ENCODE peak calls at places on chromosomes 2 and 18, in four cellular contexts. One of them, this sample, is unnamed.

GRCh38 chr18:32975501-32975900 is 202.7 kb upstream of the KLHL14 start:
- DNase-seq in HCT116: no peak
- DNase-seq in HepG2: no peak
- DNase-seq in K562: no peak
- DNase-seq in this sample: no peak

GRCh38 chr18:79378416-79379250 is 17.1 kb upstream of the NFATC1 start:
- DNase-seq in HCT116: no peak
- DNase-seq in HepG2: no peak
- DNase-seq in K562: peak; percentile 58
- DNase-seq in this sample: peak; percentile 67

GRCh38 chr18:48021273-48021914 is 90.9 kb upstream of the SMAD2 start:
- DNase-seq in HCT116: no peak
- DNase-seq in HepG2: no peak
- DNase-seq in K562: no peak
- DNase-seq in this sample: no peak

GRCh38 chr2:218010838-218011616 is 8.2 kb upstream of the TNS1 start:
- DNase-seq in HCT116: no peak
- DNase-seq in HepG2: no peak
- DNase-seq in K562: no peak
- DNase-seq in this sample: peak; percentile 84

GRCh38 chr2:25521665-25522387 is 151.6 kb downstream of the DTNB start:
- DNase-seq in HCT116: peak; percentile 35
- DNase-seq in HepG2: peak; percentile 72
- DNase-seq in K562: peak; percentile 42
- DNase-seq in this sample: peak; percentile 66

GRCh38 chr2:69272803-69273471 is 114.1 kb downstream of the GFPT1 start:
- DNase-seq in HCT116: no peak
- DNase-seq in HepG2: peak; percentile 90
- DNase-seq in K562: no peak
- DNase-seq in this sample: no peak

GRCh38 chr2:221342388-221342787 is 229.7 kb downstream of the EPHA4 start:
- DNase-seq in HCT116: no peak
- DNase-seq in HepG2: no peak
- DNase-seq in K562: no peak
- DNase-seq in this sample: no peak

GRCh38 chr2:45904931-45905642 is 253.6 kb downstream of the PRKCE start:
- DNase-seq in HCT116: no peak
- DNase-seq in HepG2: no peak
- DNase-seq in K562: no peak
- DNase-seq in this sample: no peak

GRCh38 chr2:120596990-120597594 is 138.6 kb upstream of the GLI2 start:
- DNase-seq in HCT116: no peak
- DNase-seq in HepG2: no peak
- DNase-seq in K562: no peak
- DNase-seq in this sample: no peak

GRCh38 chr18:42436366-42436765 is 481.3 kb downstream of the PIK3C3 start:
- DNase-seq in HCT116: no peak
- DNase-seq in HepG2: no peak
- DNase-seq in K562: no peak
- DNase-seq in this sample: no peak

GRCh38 chr2:9757430-9758287 is 85.6 kb upstream of the TAF1B start:
- DNase-seq in HCT116: no peak
- DNase-seq in HepG2: no peak
- DNase-seq in K562: no peak
- DNase-seq in this sample: no peak

GRCh38 chr2:123040506-123040905 is 984.6 kb upstream of the CNTNAP5 start:
- DNase-seq in HCT116: no peak
- DNase-seq in HepG2: no peak
- DNase-seq in K562: no peak
- DNase-seq in this sample: no peak

DNA sequence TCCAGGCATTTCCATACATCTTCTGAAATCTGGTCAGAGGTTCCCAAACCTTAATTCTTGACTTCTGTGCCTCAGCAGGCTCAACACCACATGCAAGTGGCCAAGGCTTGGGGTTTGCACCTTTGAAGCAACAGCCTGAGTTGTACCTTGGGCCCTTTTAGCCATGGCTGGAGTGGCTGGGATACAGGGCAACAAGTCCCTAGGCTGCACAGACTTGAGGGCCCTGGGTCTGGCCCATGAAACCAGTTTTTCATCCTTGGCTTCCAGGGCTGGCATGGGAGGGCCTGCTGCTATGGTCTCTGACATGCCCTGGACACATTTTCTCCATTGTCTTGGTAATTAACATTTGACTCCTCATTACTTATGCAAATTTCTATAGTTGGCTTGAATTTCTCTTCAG is 988.8 kb upstream of the CNTNAP5 start:
- DNase-seq in HCT116: no peak
- DNase-seq in HepG2: no peak
- DNase-seq in K562: no peak
- DNase-seq in this sample: no peak
- TF ChIP-seq ELF1 in HCT116: no peak
- TF ChIP-seq ELF1 in HepG2: no peak
- TF ChIP-seq ELF1 in K562: no peak
- TF ChIP-seq ELF1 in this sample: no peak

GRCh38 chr2:181771355-181771754 is 91.0 kb upstream of the NEUROD1 start:
- DNase-seq in HCT116: no peak
- DNase-seq in HepG2: no peak
- DNase-seq in K562: no peak
- DNase-seq in this sample: no peak
- TF ChIP-seq ELF1 in HCT116: no peak
- TF ChIP-seq ELF1 in HepG2: no peak
- TF ChIP-seq ELF1 in K562: no peak
- TF ChIP-seq ELF1 in this sample: no peak

DNA sequence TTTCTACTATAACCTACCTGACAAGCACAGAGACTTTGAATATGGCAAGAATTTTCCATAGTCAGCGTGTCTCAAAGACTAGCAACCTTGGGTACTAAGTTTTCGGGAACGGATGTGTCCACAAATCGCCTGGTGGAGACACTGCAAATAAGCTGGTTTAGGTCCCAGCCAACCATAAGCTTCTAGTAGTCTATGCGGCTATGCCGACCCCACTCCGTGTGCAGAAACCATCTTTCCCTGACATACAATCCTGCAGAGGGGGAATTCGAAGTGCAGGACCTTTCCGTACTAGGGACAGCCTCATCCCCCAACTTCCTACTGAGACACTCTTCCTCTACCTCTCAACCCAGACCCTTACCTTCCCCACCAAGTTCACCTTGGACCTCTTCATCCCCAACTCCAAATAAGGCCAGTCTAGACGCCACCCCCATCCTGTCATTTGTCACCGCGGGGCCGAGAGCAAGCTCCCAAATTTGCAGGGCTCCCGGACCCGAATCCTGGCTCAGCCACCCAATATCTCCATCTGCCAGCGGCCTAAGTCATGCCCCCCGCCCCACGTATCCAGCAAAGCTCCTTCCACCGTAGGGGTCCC is 548 bp downstream of the SUCLG1 start:
- DNase-seq in HCT116: no peak
- DNase-seq in HepG2: peak; percentile 49
- DNase-seq in K562: peak; percentile 19
- DNase-seq in this sample: peak; percentile 31
- TF ChIP-seq ELF1 in HCT116: no peak
- TF ChIP-seq ELF1 in HepG2: no peak
- TF ChIP-seq ELF1 in K562: no peak
- TF ChIP-seq ELF1 in this sample: no peak

GRCh38 chr2:64913357-64913869 is 75.8 kb upstream of the SLC1A4 start:
- DNase-seq in HCT116: peak; percentile 53
- DNase-seq in HepG2: peak; percentile 47
- DNase-seq in K562: peak; percentile 37
- DNase-seq in this sample: peak; percentile 20
- TF ChIP-seq ELF1 in HCT116: no peak
- TF ChIP-seq ELF1 in HepG2: peak; percentile 62
- TF ChIP-seq ELF1 in K562: no peak
- TF ChIP-seq ELF1 in this sample: no peak

GRCh38 chr2:71783815-71784214 is 330.5 kb downstream of the DYSF start:
- DNase-seq in HCT116: no peak
- DNase-seq in HepG2: no peak
- DNase-seq in K562: no peak
- DNase-seq in this sample: no peak

GRCh38 chr2:71785550-71785951 is 332.2 kb downstream of the DYSF start:
- DNase-seq in HCT116: no peak
- DNase-seq in HepG2: no peak
- DNase-seq in K562: no peak
- DNase-seq in this sample: peak; percentile 10

GRCh38 chr2:71783215-71783614 is 329.9 kb downstream of the DYSF start:
- DNase-seq in HCT116: no peak
- DNase-seq in HepG2: no peak
- DNase-seq in K562: no peak
- DNase-seq in this sample: no peak

GRCh38 chr2:71786291-71787107 is 333.1 kb downstream of the DYSF start:
- DNase-seq in HCT116: no peak
- DNase-seq in HepG2: no peak
- DNase-seq in K562: no peak
- DNase-seq in this sample: no peak

DNA sequence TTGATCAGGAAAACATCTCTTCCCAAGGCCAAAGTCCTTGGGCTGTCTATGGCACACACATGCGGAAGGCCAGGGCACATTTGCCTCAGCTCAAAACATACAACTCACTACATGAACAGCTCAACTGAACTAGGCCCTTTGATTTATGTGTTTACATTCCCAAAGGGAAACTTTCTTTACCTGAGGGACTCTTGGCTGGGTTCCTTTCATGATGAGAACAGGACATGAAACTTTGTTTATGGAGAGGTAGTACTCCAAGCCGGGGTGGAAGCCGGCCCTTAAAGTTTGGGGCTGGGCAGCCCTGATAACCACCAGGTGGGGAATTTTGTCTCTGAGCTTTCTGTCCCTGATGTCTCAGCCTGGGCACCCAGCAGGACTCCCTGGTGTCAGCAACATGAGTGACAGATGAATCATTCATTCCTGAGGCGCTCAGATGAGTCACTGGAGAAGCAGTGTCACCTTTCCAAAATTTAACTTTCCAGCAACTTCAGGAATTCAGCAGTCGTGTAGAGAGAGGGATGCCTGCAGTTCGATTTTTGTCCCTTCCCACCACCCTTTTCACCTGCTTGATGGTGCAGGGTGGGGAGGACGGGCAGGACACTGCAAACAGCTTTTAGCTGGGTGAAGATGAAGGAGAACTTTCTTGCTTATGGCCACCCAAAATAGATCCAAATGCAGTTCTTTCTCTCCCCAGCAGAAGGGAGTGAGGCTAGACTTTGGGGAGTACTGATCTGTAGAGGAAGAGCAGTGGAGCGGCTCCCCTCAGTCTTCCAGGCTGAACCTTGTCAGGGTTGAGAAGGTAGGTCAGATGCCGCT is 331.6 kb downstream of the DYSF start:
- DNase-seq in HCT116: peak; percentile 75
- DNase-seq in HepG2: peak; percentile 33
- DNase-seq in K562: no peak
- DNase-seq in this sample: peak; percentile 8
- TF ChIP-seq ELF1 in HCT116: no peak
- TF ChIP-seq ELF1 in HepG2: peak; percentile 56
- TF ChIP-seq ELF1 in K562: no peak
- TF ChIP-seq ELF1 in this sample: no peak

GRCh38 chr2:85230637-85231036 is 97.2 kb downstream of the TGOLN2 start:
- DNase-seq in HCT116: no peak
- DNase-seq in HepG2: no peak
- DNase-seq in K562: no peak
- DNase-seq in this sample: no peak
- TF ChIP-seq ELF1 in HCT116: no peak
- TF ChIP-seq ELF1 in HepG2: no peak
- TF ChIP-seq ELF1 in K562: no peak
- TF ChIP-seq ELF1 in this sample: no peak

GRCh38 chr18:63545094-63545493 is 2.9 kb downstream of the SERPINB12 start:
- DNase-seq in HCT116: no peak
- DNase-seq in HepG2: no peak
- DNase-seq in K562: no peak
- DNase-seq in this sample: no peak

GRCh38 chr18:63534615-63535014 is 7.6 kb upstream of the SERPINB12 start:
- DNase-seq in HCT116: no peak
- DNase-seq in HepG2: no peak
- DNase-seq in K562: no peak
- DNase-seq in this sample: no peak

GRCh38 chr18:63542069-63542468 is at the start of gene SERPINB12:
- DNase-seq in HCT116: no peak
- DNase-seq in HepG2: no peak
- DNase-seq in K562: no peak
- DNase-seq in this sample: no peak

GRCh38 chr18:63544017-63544416 is 1.8 kb downstream of the SERPINB12 start:
- DNase-seq in HCT116: no peak
- DNase-seq in HepG2: no peak
- DNase-seq in K562: no peak
- DNase-seq in this sample: no peak

DNA sequence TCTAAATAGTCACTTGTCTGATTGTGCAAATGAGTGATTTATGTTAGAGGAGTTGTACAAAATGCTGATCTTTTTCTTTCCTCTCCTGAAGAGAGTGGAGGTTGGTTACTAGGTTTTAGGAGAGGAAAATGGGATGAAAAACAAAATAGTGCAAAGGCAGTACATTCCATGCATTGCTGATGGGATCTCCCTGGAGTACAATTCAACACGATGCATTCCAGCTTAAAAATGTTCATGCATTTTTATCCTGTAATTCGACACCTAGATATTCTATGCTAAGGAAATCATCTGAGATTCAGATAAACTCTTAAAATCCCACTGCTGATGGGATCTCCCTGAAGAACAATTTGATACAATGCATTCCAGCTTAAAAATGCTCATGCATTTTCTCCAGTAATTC is 2.0 kb upstream of the SERPINB12 start:
- DNase-seq in HCT116: no peak
- DNase-seq in HepG2: no peak
- DNase-seq in K562: no peak
- DNase-seq in this sample: no peak
- TF ChIP-seq ELF1 in HCT116: no peak
- TF ChIP-seq ELF1 in HepG2: no peak
- TF ChIP-seq ELF1 in K562: no peak
- TF ChIP-seq ELF1 in this sample: no peak

GRCh38 chr2:20444113-20444992 is 2.5 kb upstream of the RHOB start:
- DNase-seq in HCT116: no peak
- DNase-seq in HepG2: no peak
- DNase-seq in K562: no peak
- DNase-seq in this sample: no peak
- TF ChIP-seq ELF1 in HCT116: no peak
- TF ChIP-seq ELF1 in HepG2: no peak
- TF ChIP-seq ELF1 in K562: no peak
- TF ChIP-seq ELF1 in this sample: no peak

GRCh38 chr2:60958361-60958760 is 59.2 kb upstream of the PEX13 start:
- DNase-seq in HCT116: no peak
- DNase-seq in HepG2: no peak
- DNase-seq in K562: no peak
- DNase-seq in this sample: no peak
- TF ChIP-seq ELF1 in HCT116: no peak
- TF ChIP-seq ELF1 in HepG2: no peak
- TF ChIP-seq ELF1 in K562: no peak
- TF ChIP-seq ELF1 in this sample: no peak

This sample was measured in SK-N-SH.